ENCODE peak calls at places on chromosomes 6 and 20, in four cellular contexts. One of them, this sample, is unnamed.

GRCh38 chr20:2745060-2745910 is 52.7 kb downstream of the EBF4 start:
- DNase-seq in endothelial cell of umbilical vein: no peak
- DNase-seq in suprapubic skin: no peak
- DNase-seq in A549: no peak
- DNase-seq in this sample: no peak

GRCh38 chr20:19718880-19719279 is 39.2 kb upstream of the RIN2 start:
- DNase-seq in endothelial cell of umbilical vein: no peak
- DNase-seq in suprapubic skin: no peak
- DNase-seq in A549: no peak
- DNase-seq in this sample: no peak

GRCh38 chr6:43647613-43648012 is 2.8 kb downstream of the RSPH9 start:
- DNase-seq in suprapubic skin: no peak
- DNase-seq in endothelial cell of umbilical vein: no peak
- DNase-seq in A549: no peak
- DNase-seq in this sample: no peak

GRCh38 chr6:43614396-43614730 is 14.7 kb downstream of the GTPBP2 start:
- DNase-seq in A549: no peak
- DNase-seq in endothelial cell of umbilical vein: no peak
- DNase-seq in suprapubic skin: no peak
- DNase-seq in this sample: no peak

GRCh38 chr6:148599967-148600426 is 146.8 kb upstream of the UST start:
- DNase-seq in endothelial cell of umbilical vein: no peak
- DNase-seq in A549: no peak
- DNase-seq in suprapubic skin: no peak
- DNase-seq in this sample: no peak

GRCh38 chr20:41154436-41155176 is 17.3 kb downstream of the PLCG1 start:
- DNase-seq in A549: no peak
- DNase-seq in suprapubic skin: no peak
- DNase-seq in endothelial cell of umbilical vein: no peak
- DNase-seq in this sample: no peak

GRCh38 chr6:130575971-130576370 is 210.2 kb downstream of the TMEM200A start:
- DNase-seq in suprapubic skin: no peak
- DNase-seq in A549: no peak
- DNase-seq in endothelial cell of umbilical vein: no peak
- DNase-seq in this sample: no peak

GRCh38 chr6:8047466-8048292 is 16.5 kb downstream of the BLOC1S5 start:
- DNase-seq in suprapubic skin: no peak
- DNase-seq in A549: peak; percentile 23
- DNase-seq in endothelial cell of umbilical vein: peak; percentile 82
- DNase-seq in this sample: no peak

GRCh38 chr20:35598476-35598875 is 17.2 kb upstream of the SPAG4 start:
- DNase-seq in endothelial cell of umbilical vein: no peak
- DNase-seq in A549: no peak
- DNase-seq in suprapubic skin: no peak
- DNase-seq in this sample: no peak

GRCh38 chr20:15674253-15675145 is 898.7 kb downstream of the KIF16B start:
- DNase-seq in endothelial cell of umbilical vein: no peak
- DNase-seq in A549: no peak
- DNase-seq in suprapubic skin: no peak
- DNase-seq in this sample: no peak

GRCh38 chr6:166477647-166478365 is 95.1 kb upstream of the MPC1 start:
- DNase-seq in A549: no peak
- DNase-seq in endothelial cell of umbilical vein: no peak
- DNase-seq in suprapubic skin: peak; percentile 62
- DNase-seq in this sample: no peak

GRCh38 chr20:57476073-57476526 is 48.8 kb downstream of the CTCFL start:
- DNase-seq in A549: no peak
- DNase-seq in endothelial cell of umbilical vein: peak; percentile 79
- DNase-seq in suprapubic skin: peak; percentile 44
- DNase-seq in this sample: no peak

GRCh38 chr6:9464583-9464982 is 950.3 kb downstream of the TFAP2A start:
- DNase-seq in endothelial cell of umbilical vein: no peak
- DNase-seq in suprapubic skin: no peak
- DNase-seq in A549: no peak
- DNase-seq in this sample: no peak

GRCh38 chr20:9516658-9516987 is 2.2 kb downstream of the LAMP5 start:
- DNase-seq in A549: no peak
- DNase-seq in endothelial cell of umbilical vein: no peak
- DNase-seq in suprapubic skin: no peak
- DNase-seq in this sample: no peak

GRCh38 chr6:38241200-38241599 is 398.5 kb downstream of the BTBD9 start:
- DNase-seq in A549: no peak
- DNase-seq in endothelial cell of umbilical vein: no peak
- DNase-seq in suprapubic skin: no peak
- DNase-seq in this sample: no peak

GRCh38 chr6:13369591-13369990 is 41.3 kb upstream of the TBC1D7 start:
- DNase-seq in suprapubic skin: no peak
- DNase-seq in A549: no peak
- DNase-seq in endothelial cell of umbilical vein: no peak
- DNase-seq in this sample: no peak

GRCh38 chr6:4727671-4728435 is 48.4 kb upstream of the CDYL start:
- DNase-seq in endothelial cell of umbilical vein: no peak
- DNase-seq in A549: peak; percentile 6
- DNase-seq in suprapubic skin: no peak
- DNase-seq in this sample: no peak

GRCh38 chr20:18727032-18727508 is 86.5 kb upstream of the SCP2D1 start:
- DNase-seq in endothelial cell of umbilical vein: no peak
- DNase-seq in suprapubic skin: no peak
- DNase-seq in A549: no peak
- DNase-seq in this sample: no peak

GRCh38 chr6:72216222-72217106 is 330.1 kb downstream of the RIMS1 start:
- DNase-seq in suprapubic skin: no peak
- DNase-seq in A549: no peak
- DNase-seq in endothelial cell of umbilical vein: no peak
- DNase-seq in this sample: no peak

GRCh38 chr20:51386586-51386985 is 155.9 kb downstream of the NFATC2 start:
- DNase-seq in suprapubic skin: peak; percentile 40
- DNase-seq in endothelial cell of umbilical vein: no peak
- DNase-seq in A549: no peak
- DNase-seq in this sample: no peak

GRCh38 chr6:6591778-6592388 is 3.4 kb downstream of the LY86 start:
- DNase-seq in endothelial cell of umbilical vein: no peak
- DNase-seq in suprapubic skin: no peak
- DNase-seq in A549: no peak
- DNase-seq in this sample: peak; percentile 71

GRCh38 chr20:48294196-48294595 is 508.9 kb upstream of the SULF2 start:
- DNase-seq in endothelial cell of umbilical vein: peak; percentile 59
- DNase-seq in A549: no peak
- DNase-seq in suprapubic skin: no peak
- DNase-seq in this sample: no peak

GRCh38 chr20:18831830-18832229 is 18.2 kb downstream of the SCP2D1 start:
- DNase-seq in A549: no peak
- DNase-seq in endothelial cell of umbilical vein: no peak
- DNase-seq in suprapubic skin: no peak
- DNase-seq in this sample: no peak

GRCh38 chr20:59623133-59623532 is 18.8 kb downstream of the PHACTR3 start:
- DNase-seq in endothelial cell of umbilical vein: no peak
- DNase-seq in A549: no peak
- DNase-seq in suprapubic skin: no peak
- DNase-seq in this sample: no peak

GRCh38 chr6:3581469-3581868 is 124.6 kb upstream of the SLC22A23 start:
- DNase-seq in endothelial cell of umbilical vein: no peak
- DNase-seq in suprapubic skin: no peak
- DNase-seq in A549: no peak
- DNase-seq in this sample: no peak

GRCh38 chr20:43949741-43950618 is 35.3 kb downstream of the TOX2 start:
- DNase-seq in A549: no peak
- DNase-seq in suprapubic skin: no peak
- DNase-seq in endothelial cell of umbilical vein: no peak
- DNase-seq in this sample: no peak

GRCh38 chr20:58646703-58647102 is 4.4 kb upstream of the STX16 start:
- DNase-seq in suprapubic skin: no peak
- DNase-seq in A549: no peak
- DNase-seq in endothelial cell of umbilical vein: no peak
- DNase-seq in this sample: no peak

GRCh38 chr6:137717074-137718073 is 149.7 kb upstream of the TNFAIP3 start:
- DNase-seq in suprapubic skin: no peak
- DNase-seq in endothelial cell of umbilical vein: no peak
- DNase-seq in A549: no peak
- DNase-seq in this sample: no peak

GRCh38 chr6:36227379-36228344 is 31.1 kb downstream of the BRPF3 start:
- DNase-seq in endothelial cell of umbilical vein: peak; percentile 21
- DNase-seq in suprapubic skin: no peak
- DNase-seq in A549: no peak
- DNase-seq in this sample: no peak

GRCh38 chr20:50930139-50931047 is 844 bp downstream of the ADNP start:
- DNase-seq in endothelial cell of umbilical vein: no peak
- DNase-seq in suprapubic skin: peak; percentile 69
- DNase-seq in A549: peak; percentile 9
- DNase-seq in this sample: no peak

GRCh38 chr6:36820700-36821580 is 18.3 kb downstream of the CPNE5 start:
- DNase-seq in suprapubic skin: no peak
- DNase-seq in endothelial cell of umbilical vein: peak; percentile 73
- DNase-seq in A549: no peak
- DNase-seq in this sample: no peak

GRCh38 chr6:134342211-134342610 is 24.3 kb upstream of the SGK1 start:
- DNase-seq in A549: no peak
- DNase-seq in suprapubic skin: no peak
- DNase-seq in endothelial cell of umbilical vein: no peak
- DNase-seq in this sample: no peak

GRCh38 chr6:166529571-166529970 is 56.9 kb downstream of the RAMACL start:
- DNase-seq in A549: no peak
- DNase-seq in endothelial cell of umbilical vein: no peak
- DNase-seq in suprapubic skin: no peak
- DNase-seq in this sample: no peak

GRCh38 chr6:1892716-1893115 is 283.0 kb downstream of the FOXC1 start:
- DNase-seq in A549: no peak
- DNase-seq in endothelial cell of umbilical vein: no peak
- DNase-seq in suprapubic skin: no peak
- DNase-seq in this sample: no peak

GRCh38 chr6:1896897-1897296 is 287.2 kb downstream of the FOXC1 start:
- DNase-seq in endothelial cell of umbilical vein: no peak
- DNase-seq in suprapubic skin: no peak
- DNase-seq in A549: no peak
- DNase-seq in this sample: no peak

GRCh38 chr6:1893470-1894130 is 283.9 kb downstream of the FOXC1 start:
- DNase-seq in suprapubic skin: no peak
- DNase-seq in A549: no peak
- DNase-seq in endothelial cell of umbilical vein: no peak
- DNase-seq in this sample: no peak

GRCh38 chr6:1894954-1895353 is 285.2 kb downstream of the FOXC1 start:
- DNase-seq in endothelial cell of umbilical vein: no peak
- DNase-seq in suprapubic skin: no peak
- DNase-seq in A549: no peak
- DNase-seq in this sample: no peak

GRCh38 chr6:1895721-1896120 is 286.0 kb downstream of the FOXC1 start:
- DNase-seq in endothelial cell of umbilical vein: peak; percentile 56
- DNase-seq in A549: no peak
- DNase-seq in suprapubic skin: no peak
- DNase-seq in this sample: no peak
- H3K27ac ChIP-seq in endothelial cell of umbilical vein: no peak overlapping the region
- H3K27ac ChIP-seq in A549: no peak overlapping the region
- H3K27ac ChIP-seq in suprapubic skin: no peak overlapping the region
- H3K27ac ChIP-seq in this sample: peak overlapping the region; percentile 72

GRCh38 chr20:33910529-33911327 is 83.0 kb upstream of the RALY start:
- DNase-seq in suprapubic skin: no peak
- DNase-seq in endothelial cell of umbilical vein: no peak
- DNase-seq in A549: no peak
- DNase-seq in this sample: no peak
- H3K27ac ChIP-seq in suprapubic skin: no peak overlapping the region
- H3K27ac ChIP-seq in endothelial cell of umbilical vein: no peak overlapping the region
- H3K27ac ChIP-seq in A549: peak overlapping the region; percentile 57
- H3K27ac ChIP-seq in this sample: peak overlapping the region; percentile 68

GRCh38 chr6:56038764-56039163 is 163.4 kb upstream of the BMP5 start:
- DNase-seq in A549: no peak
- DNase-seq in suprapubic skin: no peak
- DNase-seq in endothelial cell of umbilical vein: no peak
- DNase-seq in this sample: no peak

GRCh38 chr6:56043076-56043475 is 167.7 kb upstream of the BMP5 start:
- DNase-seq in A549: no peak
- DNase-seq in endothelial cell of umbilical vein: peak; percentile 33
- DNase-seq in suprapubic skin: no peak
- DNase-seq in this sample: no peak

GRCh38 chr6:56040271-56040670 is 164.9 kb upstream of the BMP5 start:
- DNase-seq in suprapubic skin: no peak
- DNase-seq in A549: no peak
- DNase-seq in endothelial cell of umbilical vein: no peak
- DNase-seq in this sample: no peak

GRCh38 chr6:56041591-56041990 is 166.2 kb upstream of the BMP5 start:
- DNase-seq in A549: no peak
- DNase-seq in endothelial cell of umbilical vein: no peak
- DNase-seq in suprapubic skin: no peak
- DNase-seq in this sample: no peak

GRCh38 chr6:56040875-56041274 is 165.5 kb upstream of the BMP5 start:
- DNase-seq in endothelial cell of umbilical vein: no peak
- DNase-seq in suprapubic skin: no peak
- DNase-seq in A549: no peak
- DNase-seq in this sample: no peak
- H3K27ac ChIP-seq in endothelial cell of umbilical vein: no peak overlapping the region
- H3K27ac ChIP-seq in suprapubic skin: no peak overlapping the region
- H3K27ac ChIP-seq in A549: no peak overlapping the region
- H3K27ac ChIP-seq in this sample: no peak overlapping the region

GRCh38 chr6:42025066-42025789 is 25.1 kb upstream of the TAF8 start:
- DNase-seq in endothelial cell of umbilical vein: no peak
- DNase-seq in A549: no peak
- DNase-seq in suprapubic skin: no peak
- DNase-seq in this sample: no peak

GRCh38 chr6:42025790-42026311 is 24.5 kb upstream of the TAF8 start:
- DNase-seq in endothelial cell of umbilical vein: no peak
- DNase-seq in A549: no peak
- DNase-seq in suprapubic skin: no peak
- DNase-seq in this sample: no peak

GRCh38 chr6:42029062-42029685 is 21.1 kb upstream of the TAF8 start:
- DNase-seq in suprapubic skin: no peak
- DNase-seq in A549: no peak
- DNase-seq in endothelial cell of umbilical vein: no peak
- DNase-seq in this sample: no peak

GRCh38 chr6:42028234-42029061 is 21.9 kb upstream of the TAF8 start:
- DNase-seq in endothelial cell of umbilical vein: peak; percentile 62
- DNase-seq in A549: peak; percentile 72
- DNase-seq in suprapubic skin: no peak
- DNase-seq in this sample: no peak

GRCh38 chr6:42026540-42026939 is 23.8 kb upstream of the TAF8 start:
- DNase-seq in suprapubic skin: no peak
- DNase-seq in endothelial cell of umbilical vein: no peak
- DNase-seq in A549: no peak
- DNase-seq in this sample: no peak
- H3K27ac ChIP-seq in suprapubic skin: no peak overlapping the region
- H3K27ac ChIP-seq in endothelial cell of umbilical vein: no peak overlapping the region
- H3K27ac ChIP-seq in A549: peak overlapping the region; percentile 90
- H3K27ac ChIP-seq in this sample: no peak overlapping the region